ENCODE peak calls at places on chromosomes 12 and 14, in six cellular contexts. F is fibroblast of the conjunctiva; E is stimulated activated CD4-positive, alpha-beta T cell treated with anti-CD3 and anti-CD28 coated beads, Interleukin-12 subunit alpha, Interleukin-12 subunit beta, amount 100 ng/mL, for 48 hours; D is upper lobe of left lung; Z is frontal cortex; Q is astrocyte of the spinal cord. I is an unnamed sample.

GRCh38 chr12:63294327-63294632 is 143.3 kb upstream of the AVPR1A start:
- DNase-seq in F (peak), D (no peak), E (no peak), Q (peak), Z (no peak), I (no peak)

GRCh38 chr12:129827985-129828384 is 75.8 kb downstream of the TMEM132D start:
- DNase-seq in F (no peak), D (no peak), Z (no peak), E (no peak), Q (peak), I (no peak)

GRCh38 chr14:61558271-61558670 is 137.0 kb upstream of the HIF1A start:
- DNase-seq in Z (no peak), Q (peak), E (no peak), D (no peak), F (no peak), I (no peak)

GRCh38 chr14:100065942-100066574 is 836 bp downstream of the EVL start:
- DNase-seq in Z (no peak), E (peak), Q (no peak), F (no peak), D (peak), I (no peak)

GRCh38 chr12:102059343-102059742 is 2.4 kb downstream of the WASHC3 start:
- DNase-seq in D (no peak), Q (no peak), F (no peak), E (no peak), Z (no peak), I (no peak)

GRCh38 chr12:103947871-103948555 is 17.7 kb upstream of the TDG start:
- DNase-seq in Q (no peak), D (peak), F (no peak), E (no peak), Z (no peak), I (no peak)

GRCh38 chr14:31025335-31026075 is at the start of gene AP4S1:
- DNase-seq in F (no peak), E (peak), Z (peak), Q (peak), D (peak), I (peak)

GRCh38 chr12:71900091-71900490 is 38.6 kb upstream of the TPH2 start:
- DNase-seq in F (peak), E (no peak), D (no peak), Q (peak), Z (no peak), I (no peak)

GRCh38 chr14:32307881-32308582 is 21.1 kb upstream of the AKAP6 start:
- DNase-seq in F (no peak), D (no peak), Q (peak), Z (no peak), E (no peak), I (no peak)

GRCh38 chr12:79378496-79378895 is 312.3 kb downstream of the PAWR start:
- DNase-seq in Q (peak), F (no peak), Z (no peak), D (no peak), E (no peak), I (no peak)

GRCh38 chr12:94282675-94283074 is 134.3 kb downstream of the PLXNC1 start:
- DNase-seq in D (peak), E (no peak), Q (no peak), Z (no peak), F (no peak), I (no peak)